ENCODE peak calls at places on chromosome X, in four cellular contexts. L is GM12878, P is astrocyte of the cerebellum, T is heart left ventricle. X is an unnamed sample.

GRCh38 chrX:35076061-35076460 is 133.5 kb downstream of the FAM47B start:
- DNase-seq in L (no peak), P (no peak), T (no peak), X (no peak)

GRCh38 chrX:20066968-20067708 is 49.6 kb downstream of the MAP7D2 start:
- DNase-seq in L (no peak), P (peak), T (no peak), X (no peak)

GRCh38 chrX:40155617-40156471 is 58.1 kb upstream of the BCOR start:
- DNase-seq in L (no peak), P (no peak), T (no peak), X (no peak)

GRCh38 chrX:2451456-2452316 is 49.1 kb downstream of the DHRSX start:
- DNase-seq in L (no peak), P (peak), T (no peak), X (peak)

GRCh38 chrX:103734125-103734760 is 23.5 kb downstream of the TMEM31 start:
- DNase-seq in L (no peak), P (no peak), T (no peak), X (no peak)

GRCh38 chrX:148466292-148466691 is 34.1 kb upstream of the AFF2 start:
- DNase-seq in L (no peak), P (no peak), T (no peak), X (no peak)

GRCh38 chrX:41634284-41634683 is 54.5 kb upstream of the GPR34 start:
- DNase-seq in L (no peak), P (no peak), T (peak), X (no peak)

GRCh38 chrX:10124506-10125247 is 32.1 kb upstream of the CLCN4 start:
- DNase-seq in L (no peak), P (no peak), T (no peak), X (no peak)

GRCh38 chrX:805988-806387 is 175.4 kb downstream of the SHOX start:
- DNase-seq in L (no peak), P (no peak), T (no peak), X (no peak)

GRCh38 chrX:133215017-133215416 is 3.1 kb downstream of the TFDP3 start:
- DNase-seq in L (no peak), P (no peak), T (no peak), X (no peak)

GRCh38 chrX:50452782-50453181 is 17.8 kb downstream of the DGKK start:
- DNase-seq in L (no peak), P (no peak), T (no peak), X (no peak)

GRCh38 chrX:119622356-119623232 is 16.4 kb upstream of the NKRF start:
- DNase-seq in L (no peak), P (peak), T (peak), X (no peak)

GRCh38 chrX:137428251-137428661 is 137.7 kb upstream of the ZIC3 start:
- DNase-seq in L (no peak), P (no peak), T (no peak), X (no peak)

GRCh38 chrX:54208531-54208930 is 25.5 kb upstream of the FAM120C start:
- DNase-seq in L (no peak), P (no peak), T (no peak), X (peak)

GRCh38 chrX:14361430-14361829 is 167.9 kb upstream of the GLRA2 start:
- DNase-seq in L (no peak), P (no peak), T (no peak), X (no peak)

GRCh38 chrX:129717902-129718301 is 20.9 kb upstream of the XPNPEP2 start:
- DNase-seq in L (no peak), P (no peak), T (no peak), X (peak)

GRCh38 chrX:121009764-121010163 is 24.2 kb upstream of the CT47A1 start:
- DNase-seq in L (no peak), P (no peak), T (no peak), X (no peak)

GRCh38 chrX:10044021-10044420 is 76.9 kb downstream of the CLDN34 start:
- DNase-seq in L (no peak), P (no peak), T (no peak), X (no peak)

GRCh38 chrX:101190736-101191135 is 28.9 kb upstream of the DRP2 start:
- DNase-seq in L (no peak), P (no peak), T (no peak), X (peak)

GRCh38 chrX:107429090-107429489 is 20.4 kb upstream of the FRMPD3 start:
- DNase-seq in L (no peak), P (no peak), T (no peak), X (no peak)
- TF ChIP-seq CTCF in L (peak), P (no peak), T (no peak), X (no peak)

DNA sequence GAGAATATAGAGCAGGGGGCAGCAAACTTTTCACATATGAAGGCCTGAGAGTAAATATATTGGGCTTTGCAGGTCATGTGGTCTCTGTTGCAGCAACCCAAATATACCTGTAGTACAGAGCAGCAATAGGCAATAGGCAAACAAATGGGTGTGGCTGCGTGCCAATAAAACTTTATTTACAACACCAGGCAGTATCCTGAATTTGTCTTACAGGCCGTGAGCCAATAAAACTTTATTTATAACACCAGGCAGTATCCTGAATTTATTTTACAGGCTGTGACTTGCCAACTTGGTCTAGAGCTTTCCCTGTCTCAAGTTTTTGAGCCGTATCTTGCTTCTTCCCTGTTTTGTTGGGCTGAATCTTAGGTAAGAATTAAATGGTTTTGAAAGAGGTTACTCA is 118.2 kb downstream of the PHEX start:
- DNase-seq in L (no peak), P (no peak), T (no peak), X (no peak)
- H3K4me3 ChIP-seq in L (no peak), P (no peak), T (no peak), X (no peak)

GRCh38 chrX:38930474-38930873 is 129.2 kb downstream of the MID1IP1 start:
- DNase-seq in L (no peak), P (no peak), T (no peak), X (no peak)
- TF ChIP-seq CTCF in L (no peak), P (no peak), T (no peak), X (no peak)

DNA sequence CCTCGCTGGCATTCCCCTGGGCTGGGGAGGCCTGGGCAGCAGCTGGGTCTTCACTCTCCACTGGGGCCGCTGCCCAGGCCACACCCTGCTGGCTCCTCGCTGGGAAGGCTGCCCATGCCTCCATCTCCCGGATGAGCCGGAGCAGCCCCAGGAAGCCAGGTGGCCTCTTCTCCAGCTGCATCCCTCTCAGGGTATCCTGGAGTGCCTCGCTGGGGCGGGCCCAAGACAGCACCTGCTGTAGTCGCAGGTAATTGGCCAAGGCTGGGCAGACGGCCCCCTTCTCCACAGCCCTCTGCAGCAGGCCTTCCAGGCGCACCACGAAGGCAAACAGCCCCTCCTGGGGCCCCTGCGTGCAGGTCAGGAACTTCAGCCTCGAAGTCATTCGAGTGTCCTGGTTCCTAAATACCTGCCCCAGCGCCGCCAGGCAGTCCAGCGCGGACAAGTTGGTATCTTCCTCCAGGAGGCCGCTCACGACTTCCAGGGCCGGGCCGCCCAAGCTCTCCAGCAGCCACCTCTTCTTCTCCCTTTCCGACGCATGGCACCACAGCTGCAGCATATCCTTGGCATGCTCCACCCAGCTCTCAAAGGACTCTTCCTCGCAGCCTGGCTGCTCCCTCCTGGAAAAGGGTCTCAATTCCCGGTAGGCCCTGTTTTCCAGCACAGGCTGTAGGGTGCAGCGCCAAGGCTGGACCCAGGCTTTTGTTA is 3.7 kb downstream of the PNMA6E start:
- DNase-seq in L (no peak), P (no peak), T (no peak), X (no peak)
- H3K4me3 ChIP-seq in L (no peak), P (no peak), T (no peak), X (no peak)

GRCh38 chrX:51459125-51459524 is 37.3 kb downstream of the NUDT11 start:
- DNase-seq in L (no peak), P (no peak), T (no peak), X (no peak)
- TF ChIP-seq CTCF in L (peak), P (peak), T (peak), X (peak)

DNA sequence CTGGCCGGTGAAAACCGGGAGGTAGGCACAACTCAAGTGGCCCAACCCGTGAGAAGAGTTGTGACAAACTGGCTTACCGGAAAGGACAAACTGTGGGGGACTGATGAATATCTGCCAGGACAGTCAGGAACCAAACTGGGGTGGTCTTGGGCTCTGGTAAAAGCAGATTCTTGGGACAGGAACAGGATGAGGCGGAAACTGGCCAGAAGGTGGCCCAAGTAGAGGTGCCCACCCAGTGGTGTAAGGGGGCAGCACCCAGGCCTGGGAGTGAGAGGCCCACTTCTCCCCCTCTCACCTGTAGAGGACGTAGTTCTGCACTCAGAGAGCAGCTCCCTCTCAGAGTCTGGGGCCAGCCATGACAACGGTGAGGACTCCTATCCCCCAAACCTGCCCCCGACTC is 5.9 kb downstream of the CCDC120 start:
- DNase-seq in L (no peak), P (no peak), T (no peak), X (no peak)
- H3K4me3 ChIP-seq in L (no peak), P (no peak), T (no peak), X (no peak)

GRCh38 chrX:22360129-22360528 is 87.4 kb downstream of the CBLL2 start:
- DNase-seq in L (no peak), P (no peak), T (no peak), X (no peak)

GRCh38 chrX:22351966-22352365 is 79.3 kb downstream of the CBLL2 start:
- DNase-seq in L (no peak), P (no peak), T (no peak), X (no peak)

GRCh38 chrX:22357621-22358020 is 84.9 kb downstream of the CBLL2 start:
- DNase-seq in L (no peak), P (no peak), T (no peak), X (no peak)
- TF ChIP-seq CTCF in L (no peak), P (no peak), T (no peak), X (no peak)